ENCODE peak calls at places on chromosomes 7 and 10, in seven cellular contexts. G is stomach, K is islet precursor cell, O is EL, Y is heart left ventricle, E is occipital lobe, S is aorta. I is an unnamed sample.

GRCh38 chr7:11540271-11540761 is 291.7 kb downstream of the THSD7A start:
- DNase-seq in Y (no peak), S (no peak), G (no peak), O (no peak), K (peak; percentile 78), E (no peak), I (peak; percentile 65)

GRCh38 chr7:157158400-157158799 is 19.7 kb downstream of the UBE3C start:
- DNase-seq in O (no peak), K (no peak), E (no peak), S (no peak), Y (no peak), G (no peak), I (peak; percentile 13)

GRCh38 chr10:89219512-89220218 is 12.5 kb upstream of the CH25H start:
- DNase-seq in O (no peak), Y (no peak), S (no peak), K (no peak), E (no peak), G (no peak), I (no peak)

GRCh38 chr10:10850227-10850626 is 167.4 kb upstream of the CELF2 start:
- DNase-seq in O (no peak), K (no peak), Y (no peak), G (no peak), S (no peak), E (no peak), I (no peak)

GRCh38 chr7:3013975-3014792 is 29.5 kb downstream of the CARD11 start:
- DNase-seq in Y (no peak), S (peak; percentile 67), E (no peak), O (no peak), K (no peak), G (no peak), I (no peak)

GRCh38 chr7:42614636-42615035 is 297.2 kb downstream of the C7orf25 start:
- DNase-seq in S (no peak), G (no peak), K (no peak), E (no peak), Y (no peak), O (no peak), I (no peak)

GRCh38 chr7:3215624-3216585 is 85.1 kb upstream of the SDK1 start:
- DNase-seq in G (peak; percentile 38), K (peak; percentile 29), Y (no peak), S (no peak), E (no peak), O (no peak), I (no peak)

GRCh38 chr7:157037028-157037427 is 26.6 kb upstream of the MNX1 start:
- DNase-seq in Y (no peak), K (no peak), O (no peak), G (no peak), S (no peak), E (no peak), I (no peak)

GRCh38 chr10:121891103-121891502 is 36.7 kb downstream of the ATE1 start:
- DNase-seq in S (no peak), Y (no peak), E (no peak), O (no peak), G (no peak), K (no peak), I (no peak)

GRCh38 chr7:140640060-140640611 is 477 bp downstream of the DENND2A start:
- DNase-seq in Y (peak; percentile 65), E (no peak), K (peak; percentile 74), S (peak; percentile 82), G (peak; percentile 34), O (peak; percentile 53), I (no peak)

GRCh38 chr10:9239298-9239697 is 1184.8 kb downstream of the GATA3 start:
- DNase-seq in E (no peak), S (no peak), O (no peak), K (no peak), Y (no peak), G (no peak), I (no peak)

GRCh38 chr7:144032985-144033384 is 15.8 kb upstream of the OR2A5 start:
- DNase-seq in K (no peak), S (no peak), E (no peak), G (no peak), O (no peak), Y (no peak), I (no peak)

GRCh38 chr10:48545462-48546145 is 59.3 kb downstream of the ARHGAP22 start:
- DNase-seq in K (peak; percentile 53), Y (no peak), E (no peak), O (no peak), S (no peak), G (peak; percentile 25), I (no peak)

GRCh38 chr10:816958-817357 is 114.5 kb downstream of the LARP4B start:
- DNase-seq in K (no peak), E (no peak), S (no peak), Y (peak; percentile 46), G (no peak), O (no peak), I (no peak)

GRCh38 chr7:97064972-97065587 is 40.4 kb upstream of the DLX5 start:
- DNase-seq in Y (no peak), E (no peak), S (no peak), O (peak; percentile 43), K (peak; percentile 48), G (no peak), I (peak; percentile 3)

GRCh38 chr7:5769571-5769970 is 11.9 kb downstream of the RNF216 start:
- DNase-seq in O (no peak), G (no peak), Y (no peak), S (no peak), E (no peak), K (no peak), I (no peak)

GRCh38 chr10:132549416-132549815 is 11.8 kb downstream of the INPP5A start:
- DNase-seq in Y (no peak), S (peak; percentile 70), G (peak; percentile 24), K (peak; percentile 43), O (no peak), E (no peak), I (no peak)

GRCh38 chr7:28407643-28408042 is 4.7 kb upstream of the CREB5 start:
- DNase-seq in K (no peak), E (no peak), G (no peak), O (peak; percentile 32), Y (no peak), S (no peak), I (no peak)

GRCh38 chr7:12805518-12805928 is 118.1 kb downstream of the ARL4A start:
- DNase-seq in O (no peak), K (no peak), S (no peak), G (no peak), Y (no peak), E (no peak), I (no peak)

GRCh38 chr7:124124201-124124600 is 91.3 kb upstream of the TMEM229A start:
- DNase-seq in E (no peak), G (no peak), K (no peak), S (no peak), Y (no peak), O (no peak), I (peak; percentile 36)

GRCh38 chr7:127769696-127770400 is 117.9 kb downstream of the SND1 start:
- DNase-seq in Y (no peak), S (no peak), O (peak; percentile 54), E (no peak), K (no peak), G (no peak), I (no peak)

GRCh38 chr7:343227-343822 is 53.4 kb downstream of the FOXL3 start:
- DNase-seq in Y (no peak), E (no peak), O (no peak), G (no peak), K (no peak), S (no peak), I (no peak)

GRCh38 chr7:77415822-77416620 is at the start of gene GSAP:
- DNase-seq in E (no peak), S (peak; percentile 84), K (peak; percentile 71), O (peak; percentile 53), Y (peak; percentile 62), G (peak; percentile 83), I (no peak)

GRCh38 chr7:27171636-27172387 is 2.3 kb downstream of the HOXA10 start:
- DNase-seq in G (no peak), E (no peak), O (peak; percentile 63), S (peak; percentile 73), K (peak; percentile 75), Y (no peak), I (no peak)

GRCh38 chr10:66833861-66834260 is 92.0 kb upstream of the LRRTM3 start:
- DNase-seq in O (no peak), K (peak; percentile 69), S (no peak), E (no peak), Y (no peak), G (no peak), I (no peak)

GRCh38 chr10:127963136-127963535 is 56.2 kb downstream of the PTPRE start:
- DNase-seq in G (no peak), S (no peak), K (no peak), Y (no peak), O (no peak), E (no peak), I (no peak)

GRCh38 chr7:116271161-116271979 is 61.0 kb downstream of the TES start:
- DNase-seq in G (no peak), S (no peak), E (no peak), Y (no peak), O (peak; percentile 57), K (no peak), I (no peak)

GRCh38 chr7:129617607-129618006 is 6.1 kb downstream of the NRF1 start:
- DNase-seq in S (no peak), K (no peak), O (peak; percentile 13), Y (no peak), G (no peak), E (no peak), I (no peak)

GRCh38 chr10:63760034-63760707 is 239.0 kb downstream of the REEP3 start:
- DNase-seq in O (no peak), S (no peak), E (no peak), K (no peak), Y (no peak), G (no peak), I (no peak)

GRCh38 chr7:75727881-75728592 is 10.7 kb downstream of the HIP1 start:
- DNase-seq in Y (peak; percentile 46), S (peak; percentile 65), K (peak; percentile 88), O (peak; percentile 31), E (no peak), G (peak; percentile 90), I (no peak)